ENCODE peak calls at places on chromosomes 1 and 21, in seven cellular contexts. E is OCI-LY7, O is left lung, N is right lobe of liver, U is hepatocyte, R is body of pancreas, D is bronchial epithelial cell. B is an unnamed sample.

GRCh38 chr1:52403566-52404115 is 582 bp downstream of the ORC1 start:
- DNase-seq in N (no peak), D (peak; percentile 87), R (peak; percentile 17), O (no peak), E (peak; percentile 80), U (peak; percentile 54), B (peak; percentile 71)

GRCh38 chr21:41966872-41967621 is 13.2 kb upstream of the C2CD2 start:
- DNase-seq in N (no peak), R (no peak), E (no peak), U (no peak), D (no peak), O (peak; percentile 58), B (no peak)

GRCh38 chr1:205317311-205317917 is 4.1 kb downstream of the NUAK2 start:
- DNase-seq in N (peak; percentile 88), O (peak; percentile 94), E (no peak), R (peak; percentile 98), U (peak; percentile 87), D (no peak), B (peak; percentile 59)

GRCh38 chr1:230867119-230867902 is 1.0 kb downstream of the C1orf198 start:
- DNase-seq in U (no peak), O (no peak), E (peak; percentile 22), N (no peak), D (peak; percentile 44), R (no peak), B (no peak)

GRCh38 chr1:207414606-207415108 is 39.5 kb upstream of the CR2 start:
- DNase-seq in D (no peak), E (peak; percentile 63), R (no peak), O (no peak), U (no peak), N (no peak), B (no peak)

GRCh38 chr1:30801826-30802198 is 44.2 kb upstream of the LAPTM5 start:
- DNase-seq in E (peak; percentile 74), N (peak; percentile 83), O (peak; percentile 95), U (peak; percentile 87), D (peak; percentile 36), R (peak; percentile 81), B (peak; percentile 73)

GRCh38 chr21:46468110-46468774 is 9.6 kb downstream of the DIP2A start:
- DNase-seq in N (no peak), U (no peak), R (no peak), O (no peak), D (no peak), E (no peak), B (no peak)

GRCh38 chr1:89616844-89617627 is 15.9 kb upstream of the LRRC8C start:
- DNase-seq in R (no peak), O (no peak), U (no peak), E (no peak), D (peak; percentile 91), N (no peak), B (no peak)

GRCh38 chr1:228490120-228491078 is 3.2 kb downstream of the RNF187 start:
- DNase-seq in U (no peak), N (peak; percentile 65), R (no peak), D (no peak), E (peak; percentile 96), O (peak; percentile 37), B (no peak)

GRCh38 chr1:224435999-224436398 is 1.4 kb upstream of the WDR26 start:
- DNase-seq in N (no peak), D (peak; percentile 76), R (no peak), O (no peak), U (peak; percentile 48), E (no peak), B (no peak)

GRCh38 chr1:48552903-48553626 is 81.1 kb upstream of the SPATA6 start:
- DNase-seq in N (no peak), E (no peak), R (no peak), O (no peak), D (no peak), U (no peak), B (no peak)

GRCh38 chr1:180632326-180633088 is 685 bp downstream of the XPR1 start:
- DNase-seq in E (peak; percentile 70), N (peak; percentile 75), U (peak; percentile 82), R (no peak), D (no peak), O (peak; percentile 93), B (peak; percentile 22)

GRCh38 chr1:45569962-45570581 is 13.8 kb upstream of the NASP start:
- DNase-seq in O (no peak), D (peak; percentile 78), E (peak; percentile 77), U (peak; percentile 74), N (peak; percentile 47), R (peak; percentile 75), B (peak; percentile 87)

GRCh38 chr1:10208537-10208936 is 1.8 kb upstream of the KIF1B start:
- DNase-seq in N (no peak), O (no peak), U (no peak), D (no peak), R (no peak), E (no peak), B (no peak)

GRCh38 chr1:119870917-119871486 is 25.3 kb downstream of the ADAM30 start:
- DNase-seq in E (peak; percentile 71), N (peak; percentile 65), R (peak; percentile 75), U (peak; percentile 82), D (peak; percentile 59), O (peak; percentile 87), B (peak; percentile 85)

GRCh38 chr1:70205437-70206118 is at the start of gene LRRC40:
- DNase-seq in N (peak; percentile 97), R (peak; percentile 93), U (peak; percentile 98), D (peak; percentile 88), O (peak; percentile 99), E (peak; percentile 96), B (peak; percentile 97)

GRCh38 chr1:94992863-94993563 is 66.1 kb upstream of the CNN3 start:
- DNase-seq in D (no peak), U (no peak), R (no peak), N (no peak), E (no peak), O (no peak), B (no peak)

GRCh38 chr1:3465935-3466321 is 11.5 kb downstream of the ARHGEF16 start:
- DNase-seq in D (no peak), E (no peak), U (no peak), O (peak; percentile 61), R (no peak), N (no peak), B (no peak)

GRCh38 chr1:211726467-211726866 is 51.0 kb upstream of the NEK2 start:
- DNase-seq in O (no peak), E (no peak), U (no peak), D (no peak), R (no peak), N (no peak), B (no peak)

GRCh38 chr1:161074676-161075368 is 5.1 kb upstream of the ARHGAP30 start:
- DNase-seq in R (no peak), D (peak; percentile 96), U (peak; percentile 1), N (no peak), E (no peak), O (no peak), B (no peak)

GRCh38 chr1:227901239-227901905 is 46.4 kb downstream of the WNT9A start:
- DNase-seq in U (no peak), E (no peak), R (peak; percentile 4), N (peak; percentile 10), D (no peak), O (peak; percentile 41), B (no peak)

GRCh38 chr1:150560011-150560438 is 10.8 kb downstream of the ADAMTSL4 start:
- DNase-seq in N (peak; percentile 75), E (peak; percentile 87), R (peak; percentile 85), O (peak; percentile 90), U (peak; percentile 80), D (no peak), B (peak; percentile 66)

GRCh38 chr21:32844653-32845443 is 73.3 kb upstream of the PAXBP1 start:
- DNase-seq in E (no peak), O (no peak), N (no peak), R (no peak), U (peak; percentile 19), D (peak; percentile 79), B (peak; percentile 92)

GRCh38 chr1:108645479-108646184 is 15.3 kb downstream of the HENMT1 start:
- DNase-seq in N (no peak), D (no peak), R (no peak), E (no peak), U (no peak), O (no peak), B (no peak)
- TF ChIP-seq CTCF in N (no peak), D (no peak), R (no peak), E (no peak), U (no peak), O (no peak), B (no peak)

DNA sequence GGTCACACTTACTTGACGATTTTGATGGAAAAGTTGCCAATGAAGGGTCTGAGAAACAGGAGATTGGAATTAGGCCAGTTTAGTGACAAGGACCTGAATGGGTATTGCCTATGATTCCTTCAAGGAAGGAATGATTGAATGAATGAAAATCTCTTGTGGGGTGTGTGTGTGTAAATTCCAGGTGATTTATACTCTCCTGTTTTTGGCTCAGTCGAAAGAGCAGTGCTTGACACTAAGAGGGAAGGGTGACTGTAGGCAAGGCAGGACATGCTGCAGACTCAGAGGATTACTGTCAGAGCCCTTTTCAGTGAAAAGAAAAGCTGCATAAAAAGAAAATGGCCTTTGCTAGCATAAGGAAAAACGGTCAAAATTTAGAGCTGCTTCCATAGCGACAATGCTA is 30.1 kb downstream of the C1orf21 start:
- DNase-seq in N (no peak), O (no peak), D (peak; percentile 76), U (no peak), R (no peak), E (no peak), B (no peak)
- H3K4me3 ChIP-seq in N (no peak overlapping the region), O (no peak overlapping the region), D (no peak overlapping the region), U (no peak overlapping the region), R (no peak overlapping the region), E (no peak overlapping the region), B (no peak overlapping the region)

DNA sequence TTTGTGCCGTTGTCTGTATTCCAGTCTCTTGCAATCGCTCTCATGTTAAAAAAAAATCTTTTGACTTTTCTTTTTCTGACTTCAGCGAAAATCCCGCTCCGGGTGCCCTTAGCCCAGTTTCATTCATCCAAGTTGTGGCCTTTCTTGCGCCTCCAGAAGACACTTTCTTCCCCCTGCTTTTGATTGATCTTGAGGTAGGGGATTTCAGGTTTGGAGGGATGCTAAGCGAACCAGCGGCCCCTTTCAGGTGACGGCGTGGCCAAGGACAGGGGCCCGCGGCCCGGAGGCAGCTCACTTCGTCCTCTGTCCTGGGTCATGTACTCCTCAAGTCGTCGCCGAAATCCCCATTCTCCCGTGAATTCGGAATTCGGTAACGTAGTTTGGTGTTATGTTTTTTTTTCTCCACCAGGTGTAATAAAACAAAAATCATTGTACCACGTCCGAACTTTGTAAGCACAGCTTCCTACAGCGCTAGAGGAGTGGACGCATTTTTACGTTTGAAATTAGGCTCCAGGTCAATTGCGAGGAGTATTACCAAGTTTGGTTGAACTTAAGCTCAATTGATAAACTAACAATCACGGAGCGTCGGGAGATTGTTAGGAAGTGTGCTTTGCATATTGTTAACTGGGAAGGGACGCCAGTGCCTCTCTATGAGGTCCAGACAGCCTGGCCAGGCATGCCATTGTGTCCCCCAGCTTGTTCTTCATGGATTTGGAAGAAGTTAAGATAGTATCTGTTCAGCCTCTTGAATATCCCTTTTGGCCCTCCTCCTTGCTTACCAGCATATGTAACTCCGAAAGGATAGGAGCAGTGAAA is 1.1 kb downstream of the MRPS6 start:
- DNase-seq in D (peak; percentile 33), N (no peak), E (peak; percentile 39), R (no peak), O (no peak), U (peak; percentile 27), B (no peak)
- TF ChIP-seq CTCF in D (no peak), N (no peak), E (no peak), R (no peak), O (no peak), U (no peak), B (no peak)

DNA sequence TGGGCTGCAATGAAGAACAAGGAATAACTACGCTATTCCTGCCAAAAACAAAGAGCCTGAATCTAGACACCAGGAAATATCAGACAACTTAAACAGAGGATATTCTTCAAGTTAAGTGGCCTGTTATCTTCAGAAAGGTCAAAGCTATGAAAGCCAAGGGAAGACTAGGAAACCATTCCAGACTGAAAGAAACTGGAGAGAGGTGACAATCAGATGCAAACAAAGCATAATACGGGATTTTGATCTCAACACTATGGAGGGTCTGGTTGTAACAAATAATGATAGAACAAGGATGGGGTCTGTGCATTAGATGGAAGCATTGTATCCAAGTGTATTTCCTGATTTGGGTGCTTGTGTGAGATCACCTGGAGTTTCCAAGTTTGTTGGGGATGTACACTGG is 2.7 kb downstream of the EPRS1 start:
- DNase-seq in N (no peak), R (no peak), D (no peak), E (no peak), O (no peak), U (no peak), B (no peak)
- H3K4me3 ChIP-seq in N (no peak overlapping the region), R (no peak overlapping the region), D (no peak overlapping the region), E (peak overlapping the region; percentile 89), O (no peak overlapping the region), U (no peak overlapping the region), B (no peak overlapping the region)

B was measured in cardiac fibroblast.